ENCODE peak calls at places on chromosome 19, in six cellular contexts. I, R, G, Q, Z and H are unnamed samples. For H3K9me3, the result is how much of the 10 kb centered on the place peaks cover.

GRCh38 chr19:11151181-11151580 is 4.4 kb downstream of the SPC24 start:
- DNase-seq in I (no peak), R (no peak), G (no peak), Q (no peak), Z (no peak), H (no peak)

GRCh38 chr19:4692275-4693077 is 22.3 kb upstream of the MYDGF start:
- DNase-seq in I (no peak), R (no peak), G (no peak), Q (no peak), Z (no peak), H (no peak)

GRCh38 chr19:51203941-51204720 is 20.7 kb upstream of the CD33 start:
- DNase-seq in I (no peak), R (no peak), G (no peak), Q (no peak), Z (no peak), H (no peak)

GRCh38 chr19:12330340-12330739 is 3.1 kb downstream of the ZNF563 start:
- DNase-seq in I (no peak), R (no peak), G (no peak), Q (no peak), Z (no peak), H (no peak)

GRCh38 chr19:43305642-43306041 is 36.3 kb upstream of the PSG9 start:
- DNase-seq in I (no peak), R (no peak), G (no peak), Q (no peak), Z (no peak), H (no peak)

GRCh38 chr19:16075430-16076153 is 703 bp upstream of the TPM4 start:
- DNase-seq in I (no peak), R (no peak), G (peak), Q (no peak), Z (no peak), H (no peak)

GRCh38 chr19:43606569-43607229 is 5.2 kb upstream of the SRRM5 start:
- DNase-seq in I (no peak), R (no peak), G (no peak), Q (no peak), Z (no peak), H (no peak)

GRCh38 chr19:13629687-13630357 is 123.5 kb upstream of the CACNA1A start:
- DNase-seq in I (no peak), R (no peak), G (peak), Q (no peak), Z (no peak), H (no peak)

GRCh38 chr19:11364935-11365334 is 9.5 kb upstream of the SWSAP1 start:
- DNase-seq in I (no peak), R (no peak), G (no peak), Q (no peak), Z (no peak), H (no peak)

GRCh38 chr19:43748205-43748594 is 6.6 kb downstream of the SMG9 start:
- DNase-seq in I (no peak), R (no peak), G (no peak), Q (no peak), Z (no peak), H (no peak)

GRCh38 chr19:2192862-2193261 is 29.1 kb downstream of the DOT1L start:
- DNase-seq in I (no peak), R (no peak), G (no peak), Q (no peak), Z (no peak), H (no peak)

GRCh38 chr19:44876930-44877530 is 14.0 kb upstream of the TOMM40 start:
- DNase-seq in I (no peak), R (no peak), G (no peak), Q (no peak), Z (no peak), H (no peak)

GRCh38 chr19:45809643-45810159 is 5.4 kb downstream of the RSPH6A start:
- DNase-seq in I (no peak), R (no peak), G (peak), Q (no peak), Z (no peak), H (no peak)

GRCh38 chr19:17001603-17002183 is 24.9 kb downstream of the CPAMD8 start:
- DNase-seq in I (no peak), R (no peak), G (no peak), Q (no peak), Z (peak), H (peak)

GRCh38 chr19:18736415-18737336 is 53.2 kb downstream of the CRTC1 start:
- DNase-seq in I (no peak), R (no peak), G (peak), Q (no peak), Z (no peak), H (no peak)

GRCh38 chr19:10018786-10019185 is 5.5 kb downstream of the RDH8 start:
- DNase-seq in I (no peak), R (no peak), G (no peak), Q (no peak), Z (no peak), H (no peak)

GRCh38 chr19:42067315-42067888 is 2.6 kb downstream of the GRIK5 start:
- DNase-seq in I (no peak), R (no peak), G (no peak), Q (no peak), Z (no peak), H (no peak)

GRCh38 chr19:2540646-2541454 is 64.9 kb downstream of the GADD45B start:
- DNase-seq in I (peak), R (peak), G (peak), Q (peak), Z (no peak), H (no peak)

GRCh38 chr19:35846038-35846668 is 6.2 kb downstream of the NPHS1 start:
- DNase-seq in I (no peak), R (no peak), G (no peak), Q (no peak), Z (no peak), H (no peak)

GRCh38 chr19:5292453-5292842 is 48.2 kb downstream of the PTPRS start:
- DNase-seq in I (no peak), R (no peak), G (no peak), Q (no peak), Z (peak), H (no peak)

GRCh38 chr19:47781590-47782318 is 3.3 kb downstream of the SELENOW start:
- DNase-seq in I (no peak), R (peak), G (no peak), Q (no peak), Z (no peak), H (no peak)

GRCh38 chr19:58575183-58576041 is 2.3 kb upstream of the MZF1 start:
- DNase-seq in I (peak), R (peak), G (peak), Q (peak), Z (peak), H (peak)

GRCh38 chr19:6714749-6715555 is 5.5 kb downstream of the C3 start:
- DNase-seq in I (no peak), R (no peak), G (no peak), Q (no peak), Z (no peak), H (no peak)

GRCh38 chr19:41223431-41224234 is 4.6 kb downstream of the AXL start:
- DNase-seq in I (no peak), R (no peak), G (peak), Q (no peak), Z (no peak), H (no peak)

GRCh38 chr19:35143231-35143715 is at the start of gene FXYD7:
- DNase-seq in I (no peak), R (no peak), G (no peak), Q (no peak), Z (no peak), H (no peak)

GRCh38 chr19:50670102-50670380 is 20.8 kb downstream of the C19orf81 start:
- DNase-seq in I (no peak), R (no peak), G (no peak), Q (no peak), Z (no peak), H (no peak)

GRCh38 chr19:35620001-35620400 is 7.5 kb downstream of the HAUS5 start:
- DNase-seq in I (no peak), R (no peak), G (no peak), Q (no peak), Z (no peak), H (no peak)

DNA sequence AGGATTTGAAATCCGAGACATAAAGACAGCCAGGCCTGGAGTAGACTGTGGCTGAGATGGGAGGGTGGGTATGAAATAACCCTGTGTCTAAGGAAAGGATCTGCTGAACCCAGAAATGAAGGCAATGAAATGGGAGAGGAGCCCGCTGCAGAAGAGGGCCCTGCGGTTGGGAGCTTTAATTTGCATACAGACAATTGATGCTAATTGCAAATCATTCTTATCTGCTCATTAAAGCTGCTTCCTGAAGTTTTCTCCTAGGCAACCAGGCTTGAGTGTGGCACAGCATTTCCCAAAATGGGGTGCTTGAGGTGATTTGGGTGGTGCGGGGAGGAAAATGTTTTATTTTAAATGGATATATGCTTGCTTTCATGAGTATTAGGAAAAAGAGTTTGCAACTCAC is 55.4 kb downstream of the DPF1 start:
- DNase-seq in I (no peak), R (no peak), G (no peak), Q (no peak), Z (no peak), H (no peak)
- H3K9me3 ChIP-seq in I (under half), R (under half), G (under half), Q (under half), Z (under half), H (under half)

DNA sequence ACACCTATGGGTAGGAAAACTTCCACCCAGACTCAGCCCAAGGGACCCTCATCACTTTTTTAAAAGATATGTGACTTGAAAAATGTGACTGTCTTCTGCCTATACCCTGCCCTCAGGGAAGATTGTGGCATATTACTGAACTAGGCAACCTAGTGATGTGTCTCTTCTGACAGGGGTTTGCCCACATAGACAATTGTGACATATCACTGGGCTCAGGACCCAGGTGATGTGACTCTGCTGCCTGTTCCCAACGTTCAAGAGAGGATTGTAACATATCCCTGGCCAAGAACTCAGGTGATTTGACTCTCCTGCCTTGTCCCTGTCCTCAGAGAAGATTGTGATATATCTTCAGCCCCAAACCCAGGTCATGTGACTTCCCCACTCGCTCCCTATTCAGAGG is 86.3 kb upstream of the ZNF43 start:
- DNase-seq in I (no peak), R (no peak), G (no peak), Q (no peak), Z (no peak), H (no peak)
- H3K9me3 ChIP-seq in I (under half), R (under half), G (under half), Q (under half), Z (under half), H (under half)

DNA sequence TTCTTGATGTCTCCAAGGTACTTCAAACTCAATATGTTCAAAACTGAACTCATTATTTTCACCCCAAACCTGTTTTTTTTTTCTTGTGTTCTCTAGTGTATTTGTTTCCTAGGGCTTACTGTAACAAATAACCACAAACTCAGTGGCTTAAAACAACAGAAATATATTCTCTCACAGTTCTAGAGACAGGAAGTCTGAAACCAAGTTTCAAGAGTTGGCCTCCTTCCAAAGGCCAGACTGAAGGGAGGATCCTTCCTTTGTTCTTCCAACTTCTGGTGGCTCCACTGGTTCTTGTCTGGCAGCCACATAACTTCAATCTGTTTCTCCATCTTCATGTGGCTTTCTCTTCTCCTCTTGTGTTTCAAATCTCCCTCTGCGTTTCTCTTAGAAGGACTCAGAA is 62.0 kb upstream of the PDCD5 start:
- DNase-seq in I (no peak), R (no peak), G (no peak), Q (no peak), Z (peak), H (no peak)
- H3K9me3 ChIP-seq in I (under half), R (under half), G (under half), Q (under half), Z (under half), H (under half)

DNA sequence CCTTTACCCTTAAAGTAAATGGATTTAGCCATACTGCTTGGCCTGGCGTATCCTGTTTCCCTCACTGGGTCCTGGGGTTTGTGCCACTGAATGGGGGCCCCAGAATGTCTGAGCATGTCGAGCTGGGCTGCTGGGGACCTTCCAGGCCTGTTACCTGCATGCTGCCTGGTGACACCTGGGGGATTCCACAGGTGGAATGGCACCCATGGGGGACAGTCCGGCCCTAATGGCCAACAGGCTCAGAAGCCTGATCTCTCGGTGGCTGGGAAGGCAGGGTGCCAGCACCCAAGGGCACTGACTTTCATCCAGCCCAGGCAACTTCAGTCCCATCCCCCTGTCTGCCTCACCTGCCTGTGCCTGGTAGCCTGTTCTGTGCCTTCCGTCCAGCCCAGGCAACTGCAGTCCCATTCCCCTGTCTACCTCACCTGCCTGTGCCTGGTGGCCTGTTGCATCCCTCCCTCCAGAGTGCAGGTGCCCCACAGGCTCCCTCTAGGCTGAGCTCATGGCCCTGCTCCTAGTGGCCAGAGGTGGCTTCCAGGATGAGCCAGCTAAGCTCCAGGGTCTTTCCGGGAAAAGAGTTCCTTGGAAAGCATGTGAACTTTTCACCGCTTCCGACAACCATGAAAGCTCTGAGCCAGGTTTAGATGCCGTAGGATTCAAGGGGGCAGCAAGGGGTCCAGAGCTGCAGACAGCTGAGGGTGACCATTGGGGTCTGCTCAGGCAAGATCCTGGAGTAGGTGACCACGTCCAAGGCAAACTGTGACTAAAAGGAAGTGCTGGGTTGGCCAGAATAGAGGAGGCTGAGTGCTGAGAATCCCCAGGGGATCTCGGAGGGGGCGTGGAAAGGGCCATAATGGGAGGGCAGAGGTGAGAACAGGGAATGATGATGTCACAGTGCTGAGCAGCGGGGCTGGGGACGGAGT is 30.3 kb upstream of the ZNF492 start:
- DNase-seq in I (no peak), R (no peak), G (no peak), Q (no peak), Z (no peak), H (no peak)
- H3K9me3 ChIP-seq in I (under half), R (under half), G (under half), Q (under half), Z (under half), H (under half)

GRCh38 chr19:39046037-39046821 is 13.9 kb upstream of the FBXO27 start:
- DNase-seq in I (no peak), R (no peak), G (no peak), Q (no peak), Z (no peak), H (no peak)

GRCh38 chr19:39052846-39053245 is 20.5 kb upstream of the FBXO27 start:
- DNase-seq in I (no peak), R (no peak), G (no peak), Q (no peak), Z (no peak), H (no peak)

GRCh38 chr19:39045506-39045905 is 13.2 kb upstream of the FBXO27 start:
- DNase-seq in I (no peak), R (no peak), G (no peak), Q (no peak), Z (no peak), H (no peak)

GRCh38 chr19:39052243-39052746 is 19.9 kb upstream of the FBXO27 start:
- DNase-seq in I (no peak), R (peak), G (peak), Q (no peak), Z (peak), H (peak)

GRCh38 chr19:39047076-39047475 is 14.7 kb upstream of the FBXO27 start:
- DNase-seq in I (no peak), R (no peak), G (no peak), Q (no peak), Z (no peak), H (no peak)
- H3K9me3 ChIP-seq in I (under half), R (under half), G (under half), Q (under half), Z (under half), H (under half)

GRCh38 chr19:23093832-23094231 is 23.0 kb upstream of the ZNF730 start:
- DNase-seq in I (no peak), R (no peak), G (no peak), Q (no peak), Z (no peak), H (no peak)
- H3K9me3 ChIP-seq in I (under half), R (under half), G (under half), Q (under half), Z (under half), H (under half)

GRCh38 chr19:33238750-33239149 is 13.1 kb upstream of the SLC7A10 start:
- DNase-seq in I (no peak), R (no peak), G (no peak), Q (no peak), Z (no peak), H (no peak)

GRCh38 chr19:33239223-33239975 is 13.7 kb upstream of the SLC7A10 start:
- DNase-seq in I (no peak), R (no peak), G (no peak), Q (no peak), Z (no peak), H (no peak)

GRCh38 chr19:33241091-33241529 is 15.5 kb upstream of the SLC7A10 start:
- DNase-seq in I (no peak), R (no peak), G (no peak), Q (no peak), Z (no peak), H (no peak)

GRCh38 chr19:33241530-33242101 is 16.0 kb upstream of the SLC7A10 start:
- DNase-seq in I (no peak), R (no peak), G (no peak), Q (no peak), Z (no peak), H (no peak)

GRCh38 chr19:33240181-33240771 is 14.6 kb upstream of the SLC7A10 start:
- DNase-seq in I (no peak), R (no peak), G (no peak), Q (no peak), Z (no peak), H (no peak)
- H3K9me3 ChIP-seq in I (under half), R (under half), G (under half), Q (under half), Z (under half), H (under half)

GRCh38 chr19:27676877-27677276 is 1536.1 kb downstream of the UQCRFS1 start:
- DNase-seq in I (peak), R (no peak), G (no peak), Q (no peak), Z (no peak), H (no peak)

GRCh38 chr19:27684293-27684692 is 1528.7 kb downstream of the UQCRFS1 start:
- DNase-seq in I (no peak), R (no peak), G (no peak), Q (no peak), Z (no peak), H (no peak)

GRCh38 chr19:27679905-27680304 is 1533.0 kb downstream of the UQCRFS1 start:
- DNase-seq in I (no peak), R (no peak), G (no peak), Q (no peak), Z (no peak), H (no peak)

GRCh38 chr19:27679399-27679798 is 1533.6 kb downstream of the UQCRFS1 start:
- DNase-seq in I (peak), R (no peak), G (no peak), Q (no peak), Z (no peak), H (no peak)

GRCh38 chr19:27681972-27682371 is 1531.0 kb downstream of the UQCRFS1 start:
- DNase-seq in I (no peak), R (no peak), G (no peak), Q (no peak), Z (no peak), H (no peak)
- H3K9me3 ChIP-seq in I (under half), R (under half), G (under half), Q (under half), Z (under half), H (under half)

DNA sequence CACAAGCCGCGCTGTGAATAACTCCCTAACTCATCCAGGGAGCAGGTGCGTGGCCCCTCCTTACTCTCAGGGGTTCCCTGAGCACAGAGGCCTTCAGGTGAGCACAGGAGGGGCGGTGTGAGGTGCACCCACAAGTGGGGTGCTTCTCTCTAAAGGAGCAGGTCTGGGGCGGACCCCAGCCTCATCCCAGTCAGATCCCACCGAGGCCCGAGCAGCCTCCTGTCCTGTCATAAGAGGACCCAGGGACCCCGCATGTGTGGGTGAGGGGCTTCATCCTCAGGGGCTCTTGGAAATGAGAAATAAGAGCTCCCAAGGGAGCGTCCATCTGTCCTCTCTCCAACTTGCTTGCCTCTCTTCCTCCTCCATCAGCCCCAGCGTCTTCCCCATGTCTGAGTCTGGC is 3.0 kb upstream of the LILRA5 start:
- DNase-seq in I (peak), R (no peak), G (no peak), Q (no peak), Z (no peak), H (no peak)
- H3K9me3 ChIP-seq in I (under half), R (under half), G (under half), Q (under half), Z (under half), H (under half)